ENCODE peak calls at places on chromosome 4, in seven cellular contexts. D, K, O, F, A, L and B are unnamed samples. For H3K4me1, the result is how much of the 10 kb centered on the place peaks cover.

GRCh38 chr4:76634239-76634638 is 199.2 kb downstream of the SHROOM3 start:
- DNase-seq in D (no peak), L (no peak), A (no peak), F (no peak), O (no peak), K (no peak), B (no peak)

GRCh38 chr4:3201718-3202702 is 46.9 kb upstream of the MSANTD1 start:
- DNase-seq in D (no peak), K (no peak), A (no peak), F (no peak), O (no peak), L (no peak), B (no peak)

GRCh38 chr4:38152721-38153412 is 192.7 kb downstream of the PTTG2 start:
- DNase-seq in D (no peak), F (no peak), K (no peak), O (no peak), L (no peak), A (no peak), B (no peak)

GRCh38 chr4:189202182-189202868 is 738.3 kb upstream of the FRG1 start:
- DNase-seq in L (peak), O (peak), F (peak), A (peak), D (peak), K (peak), B (peak)

GRCh38 chr4:168864831-168865541 is 145.1 kb downstream of the CBR4 start:
- DNase-seq in L (no peak), K (no peak), F (no peak), A (no peak), D (no peak), O (no peak), B (no peak)

GRCh38 chr4:68180858-68181531 is 51.3 kb upstream of the TMPRSS11F start:
- DNase-seq in K (no peak), D (no peak), O (no peak), F (peak), A (no peak), L (no peak), B (no peak)

GRCh38 chr4:76539979-76540378 is 105.0 kb downstream of the SHROOM3 start:
- DNase-seq in O (no peak), A (no peak), F (no peak), K (no peak), L (no peak), D (no peak), B (no peak)

GRCh38 chr4:128220286-128221235 is 67.1 kb downstream of the PGRMC2 start:
- DNase-seq in L (no peak), F (peak), A (no peak), K (no peak), D (no peak), O (no peak), B (no peak)

GRCh38 chr4:107916623-107917022 is 14.7 kb upstream of the CYP2U1 start:
- DNase-seq in F (no peak), L (no peak), O (no peak), D (no peak), A (no peak), K (no peak), B (no peak)

GRCh38 chr4:164424852-164425251 is 329.1 kb upstream of the SMIM31 start:
- DNase-seq in K (no peak), A (no peak), D (no peak), F (no peak), O (no peak), L (no peak), B (no peak)

GRCh38 chr4:88860594-88860993 is 163.0 kb upstream of the NAP1L5 start:
- DNase-seq in A (no peak), O (no peak), F (no peak), K (no peak), L (no peak), D (no peak), B (no peak)

GRCh38 chr4:2958446-2958845 is 4.8 kb downstream of the NOP14 start:
- DNase-seq in A (no peak), K (no peak), D (no peak), L (no peak), F (no peak), O (no peak), B (no peak)

GRCh38 chr4:47017494-47017893 is 13.9 kb upstream of the GABRB1 start:
- DNase-seq in D (no peak), O (no peak), F (no peak), K (no peak), A (no peak), L (no peak), B (no peak)

GRCh38 chr4:76750716-76751115 is 147.2 kb downstream of the SOWAHB start:
- DNase-seq in F (no peak), D (no peak), A (no peak), O (no peak), L (no peak), K (no peak), B (no peak)

GRCh38 chr4:53962516-53963225 is 101.7 kb downstream of the CHIC2 start:
- DNase-seq in A (no peak), O (peak), K (no peak), L (no peak), F (no peak), D (no peak), B (no peak)

GRCh38 chr4:185637162-185637875 is 102.0 kb upstream of the PDLIM3 start:
- DNase-seq in O (no peak), A (no peak), F (no peak), L (no peak), K (no peak), D (no peak), B (no peak)

GRCh38 chr4:19005211-19005610 is 983.7 kb upstream of the LCORL start:
- DNase-seq in F (no peak), K (no peak), A (no peak), L (no peak), O (no peak), D (no peak), B (no peak)

GRCh38 chr4:182832352-182833120 is 84.7 kb downstream of the DCTD start:
- DNase-seq in L (no peak), O (no peak), D (no peak), K (no peak), F (no peak), A (no peak), B (no peak)

GRCh38 chr4:827209-828081 is 1.5 kb upstream of the CPLX1 start:
- DNase-seq in L (no peak), F (no peak), D (no peak), O (no peak), K (no peak), A (peak), B (no peak)

GRCh38 chr4:74618659-74619058 is 173.7 kb downstream of the AREG start:
- DNase-seq in D (no peak), A (no peak), O (no peak), K (no peak), L (no peak), F (peak), B (no peak)

DNA sequence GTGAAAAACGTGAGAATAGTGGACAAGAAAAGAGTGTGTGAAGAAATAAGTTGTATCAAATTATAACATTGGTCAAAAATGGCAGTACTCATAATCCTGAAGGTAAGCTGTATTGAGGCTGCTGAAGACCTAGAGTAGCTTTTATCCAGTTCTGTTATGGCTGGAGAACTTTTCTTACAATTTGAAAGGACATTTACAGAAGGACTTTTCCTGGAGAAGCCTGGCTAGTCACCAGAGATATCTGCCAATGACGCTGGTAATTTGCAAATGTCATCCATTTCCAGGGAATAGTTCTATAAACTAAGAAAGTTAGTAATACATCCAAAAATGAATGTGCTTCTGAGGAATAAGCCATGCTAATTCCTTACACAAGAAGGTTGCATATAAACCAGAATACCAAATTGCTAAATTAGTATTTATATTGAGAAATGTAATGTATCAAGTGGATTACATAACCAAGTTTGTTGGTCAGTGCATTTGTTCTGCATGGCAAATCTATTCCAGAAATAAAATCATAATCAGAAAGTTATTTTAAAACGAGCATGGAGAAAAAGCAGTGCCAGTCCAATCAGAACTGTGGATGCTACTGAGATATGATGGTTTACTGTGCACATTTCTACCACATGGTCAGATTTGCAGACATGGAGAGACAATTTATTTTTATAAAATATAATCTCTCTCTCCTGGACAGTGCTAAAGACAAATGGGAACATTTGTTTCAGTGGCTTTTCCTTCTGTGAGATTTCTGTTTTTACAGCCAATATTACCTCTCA is 743.7 kb upstream of the HS3ST1 start:
- DNase-seq in F (no peak), L (no peak), K (no peak), O (no peak), D (no peak), A (no peak), B (no peak)
- TF ChIP-seq CTCF in F (no peak), L (peak), K (no peak), O (no peak), D (no peak), A (no peak), B (no peak)

GRCh38 chr4:102518703-102519131 is 17.6 kb downstream of the NFKB1 start:
- DNase-seq in O (peak), K (no peak), F (no peak), D (no peak), A (no peak), L (no peak), B (no peak)
- H3K4me1 ChIP-seq in O (under half), K (under half), F (under half), D (under half), A (under half), L (half or more), B (under half)

DNA sequence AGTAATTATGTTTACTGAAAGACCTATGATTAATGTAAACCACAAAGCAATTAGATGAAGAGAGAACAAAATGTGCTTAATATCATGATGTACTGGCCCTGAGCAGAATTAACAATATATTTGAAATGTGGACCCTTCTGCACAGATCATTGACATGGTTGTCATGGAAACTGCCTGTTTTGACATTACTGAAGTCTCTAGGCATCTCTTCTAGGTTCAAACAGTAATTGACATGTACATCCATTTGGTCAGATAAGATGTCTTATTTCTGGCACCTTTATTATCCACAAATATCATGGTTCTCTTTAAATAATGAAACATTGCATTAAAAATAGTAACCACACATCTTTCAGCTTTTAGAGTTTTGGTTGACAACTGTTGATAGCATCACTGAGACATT is 251.7 kb upstream of the GNPDA2 start:
- DNase-seq in A (no peak), K (no peak), D (no peak), O (no peak), L (no peak), F (no peak), B (no peak)
- H3K4me3 ChIP-seq in A (no peak), K (no peak), D (no peak), O (no peak), L (no peak), F (no peak), B (no peak)

GRCh38 chr4:123093247-123093646 is 170.8 kb upstream of the NUDT6 start:
- DNase-seq in F (no peak), O (no peak), A (no peak), L (no peak), K (no peak), D (no peak), B (no peak)
- TF ChIP-seq CTCF in F (no peak), O (no peak), A (no peak), L (no peak), K (no peak), D (no peak), B (no peak)

GRCh38 chr4:4810365-4810764 is 49.1 kb upstream of the MSX1 start:
- DNase-seq in D (no peak), A (no peak), K (no peak), O (no peak), F (no peak), L (no peak), B (no peak)
- H3K4me1 ChIP-seq in D (under half), A (under half), K (under half), O (under half), F (under half), L (under half), B (under half)

GRCh38 chr4:15942283-15942682 is 3.7 kb upstream of the FGFBP1 start:
- DNase-seq in O (no peak), K (no peak), L (no peak), F (no peak), A (no peak), D (no peak), B (no peak)
- H3K4me3 ChIP-seq in O (no peak), K (no peak), L (no peak), F (no peak), A (no peak), D (no peak), B (no peak)